ENCODE peak calls at places on chromosome 6, in nine cellular contexts. D, G, C, I, E, L, J, V and B are unnamed samples.

GRCh38 chr6:125095501-125096301 is 57.9 kb upstream of the TPD52L1 start:
- DNase-seq in E (peak), L (peak), J (no peak), C (no peak), I (no peak), V (no peak), D (no peak), G (no peak), B (no peak)

GRCh38 chr6:4884646-4885427 is 108.6 kb downstream of the CDYL start:
- DNase-seq in L (no peak), E (no peak), J (no peak), I (no peak), D (no peak), C (no peak), G (no peak), V (no peak), B (no peak)

GRCh38 chr6:142783499-142783898 is 161.5 kb downstream of the HIVEP2 start:
- DNase-seq in V (no peak), L (no peak), E (peak), D (no peak), C (no peak), G (no peak), I (no peak), J (no peak), B (no peak)

GRCh38 chr6:169251371-169251802 is 2.3 kb downstream of the THBS2 start:
- DNase-seq in L (no peak), J (no peak), G (no peak), C (no peak), I (no peak), V (no peak), D (no peak), E (peak), B (no peak)

GRCh38 chr6:73943401-73943800 is 247.4 kb downstream of the CD109 start:
- DNase-seq in G (no peak), V (no peak), D (no peak), J (no peak), E (no peak), L (no peak), C (no peak), I (no peak), B (no peak)

GRCh38 chr6:31058128-31058894 is 48.0 kb downstream of the MUC22 start:
- DNase-seq in V (peak), G (no peak), I (no peak), L (peak), C (no peak), J (no peak), E (peak), D (no peak), B (peak)

GRCh38 chr6:39211183-39211582 is 18.1 kb downstream of the KCNK5 start:
- DNase-seq in I (no peak), E (no peak), C (no peak), L (no peak), G (no peak), V (no peak), D (no peak), J (no peak), B (peak)

GRCh38 chr6:31582230-31582601 is at the start of gene LTB:
- DNase-seq in C (no peak), G (peak), E (no peak), D (no peak), I (no peak), L (no peak), J (no peak), V (no peak), B (no peak)

GRCh38 chr6:74137910-74138309 is 441.9 kb downstream of the CD109 start:
- DNase-seq in I (no peak), E (peak), L (peak), G (no peak), J (no peak), V (no peak), D (no peak), C (no peak), B (no peak)

GRCh38 chr6:165729307-165729936 is 66.4 kb upstream of the PDE10A start:
- DNase-seq in I (no peak), C (no peak), E (no peak), L (peak), G (peak), D (no peak), V (no peak), J (peak), B (peak)

GRCh38 chr6:35534396-35535170 is 21.9 kb upstream of the TULP1 start:
- DNase-seq in D (no peak), C (no peak), J (no peak), E (no peak), G (no peak), L (no peak), V (no peak), I (no peak), B (no peak)

GRCh38 chr6:155174576-155175174 is 89.1 kb upstream of the CLDN20 start:
- DNase-seq in E (peak), J (peak), C (peak), D (peak), G (peak), L (peak), V (peak), I (peak), B (peak)

GRCh38 chr6:37283786-37284185 is 25.8 kb upstream of the TMEM217 start:
- DNase-seq in E (no peak), C (no peak), J (no peak), I (no peak), L (no peak), D (peak), V (no peak), G (no peak), B (peak)

GRCh38 chr6:2127484-2127911 is 117.9 kb downstream of the GMDS start:
- DNase-seq in C (no peak), I (no peak), J (peak), L (peak), D (peak), G (no peak), V (no peak), E (no peak), B (peak)

GRCh38 chr6:38803129-38803528 is 88.0 kb downstream of the DNAH8 start:
- DNase-seq in V (no peak), J (no peak), I (no peak), D (no peak), G (no peak), E (no peak), C (no peak), L (no peak), B (no peak)

GRCh38 chr6:36616888-36617521 is 22.8 kb downstream of the SRSF3 start:
- DNase-seq in G (no peak), V (no peak), C (no peak), D (peak), E (peak), J (no peak), L (peak), I (no peak), B (peak)

GRCh38 chr6:156865019-156865629 is 87.9 kb downstream of the ARID1B start:
- DNase-seq in D (no peak), E (peak), I (no peak), J (no peak), L (no peak), G (no peak), V (no peak), C (no peak), B (no peak)

GRCh38 chr6:56849876-56850275 is 105.0 kb upstream of the BEND6 start:
- DNase-seq in C (no peak), V (peak), J (no peak), I (no peak), G (no peak), D (no peak), L (peak), E (peak), B (no peak)

GRCh38 chr6:20159098-20159497 is 53.2 kb downstream of the MBOAT1 start:
- DNase-seq in J (no peak), V (no peak), I (no peak), E (no peak), G (no peak), L (no peak), C (no peak), D (no peak), B (no peak)

GRCh38 chr6:118618676-118619377 is 32.6 kb downstream of the CEP85L start:
- DNase-seq in J (peak), D (peak), I (no peak), E (peak), G (peak), L (peak), C (peak), V (no peak), B (peak)

GRCh38 chr6:157045831-157046454 is 268.8 kb downstream of the ARID1B start:
- DNase-seq in L (peak), V (no peak), E (peak), J (no peak), D (no peak), C (no peak), G (no peak), I (no peak), B (no peak)

GRCh38 chr6:46014511-46015118 is 1.0 kb downstream of the CLIC5 start:
- DNase-seq in L (no peak), D (peak), J (peak), I (no peak), C (peak), V (no peak), G (peak), E (no peak), B (peak)

GRCh38 chr6:158047120-158047518 is 65.5 kb downstream of the SYNJ2 start:
- DNase-seq in E (peak), V (no peak), J (no peak), D (no peak), I (no peak), G (no peak), L (no peak), C (no peak), B (no peak)